ENCODE peak calls at places on chromosomes 5 and 9, in eight cellular contexts. Y is stomach; T is T-cell; V is brain microvascular endothelial cell; F is EL; P is gastrocnemius medialis; G is CD4-positive, alpha-beta T cell; H is stimulated activated CD8-positive, alpha-beta memory T cell treated with anti-CD3 and anti-CD28 coated beads, Interleukin-2, amount 100 ng/mL, for 1 hour. Q is an unnamed sample.

GRCh38 chr5:67493676-67494075 is 297.1 kb upstream of the CD180 start:
- DNase-seq in V (peak; percentile 17), P (peak; percentile 53), T (no peak), G (no peak), H (no peak), Y (peak; percentile 37), F (peak; percentile 21), Q (peak; percentile 44)

GRCh38 chr9:125630436-125630835 is 76.6 kb downstream of the MAPKAP1 start:
- DNase-seq in G (no peak), H (no peak), V (no peak), F (no peak), P (no peak), T (no peak), Y (no peak), Q (no peak)

GRCh38 chr9:84254972-84255371 is 85.6 kb downstream of the SLC28A3 start:
- DNase-seq in G (no peak), H (no peak), P (no peak), F (no peak), T (no peak), V (no peak), Y (peak; percentile 72), Q (no peak)

GRCh38 chr9:10045598-10045997 is 567.2 kb downstream of the PTPRD start:
- DNase-seq in T (no peak), H (no peak), G (no peak), Y (no peak), P (no peak), F (no peak), V (no peak), Q (no peak)

GRCh38 chr9:30713279-30713678 is 1671.2 kb upstream of the ACO1 start:
- DNase-seq in T (no peak), Y (no peak), V (no peak), H (no peak), P (no peak), F (no peak), G (no peak), Q (no peak)

GRCh38 chr9:96618209-96619108 is 1.2 kb downstream of the CDC14B start:
- DNase-seq in G (no peak), P (peak; percentile 63), T (no peak), F (peak; percentile 73), V (peak; percentile 48), H (no peak), Y (peak; percentile 52), Q (peak; percentile 64)

GRCh38 chr5:135140805-135141204 is 106.8 kb upstream of the PITX1 start:
- DNase-seq in F (peak; percentile 79), V (peak; percentile 11), T (no peak), Y (no peak), P (no peak), G (no peak), H (no peak), Q (peak; percentile 29)

GRCh38 chr5:109496112-109496511 is 86.3 kb upstream of the PJA2 start:
- DNase-seq in T (no peak), F (no peak), P (no peak), Y (no peak), V (no peak), G (no peak), H (no peak), Q (no peak)

GRCh38 chr9:38404314-38404713 is 11.8 kb downstream of the ALDH1B1 start:
- DNase-seq in G (no peak), V (no peak), P (no peak), H (no peak), Y (no peak), T (no peak), F (no peak), Q (no peak)

GRCh38 chr9:77673912-77674791 is 26.0 kb upstream of the GNA14 start:
- DNase-seq in V (no peak), P (no peak), T (no peak), G (no peak), F (no peak), Y (no peak), H (no peak), Q (no peak)

GRCh38 chr9:130150779-130151381 is 21.3 kb upstream of the NCS1 start:
- DNase-seq in P (no peak), T (no peak), V (peak; percentile 61), F (peak; percentile 70), Y (no peak), H (no peak), G (no peak), Q (no peak)

GRCh38 chr9:136847065-136847826 is 2.0 kb upstream of the PHPT1 start:
- DNase-seq in T (no peak), P (no peak), H (no peak), F (peak; percentile 66), V (peak; percentile 19), G (no peak), Y (peak; percentile 65), Q (peak; percentile 85)

GRCh38 chr5:97534166-97534565 is 351.1 kb upstream of the RIOK2 start:
- DNase-seq in G (no peak), P (no peak), F (peak; percentile 92), Y (peak; percentile 27), T (no peak), H (no peak), V (peak; percentile 93), Q (peak; percentile 74)

GRCh38 chr5:143400541-143401252 is 2.8 kb downstream of the NR3C1 start:
- DNase-seq in G (no peak), F (no peak), P (no peak), Y (no peak), V (no peak), H (no peak), T (no peak), Q (no peak)

GRCh38 chr9:122190597-122191381 is 31.1 kb downstream of the MORN5 start:
- DNase-seq in Y (peak; percentile 55), T (no peak), F (peak; percentile 60), G (no peak), H (no peak), P (no peak), V (no peak), Q (peak; percentile 27)

GRCh38 chr5:206406-206805 is 11.5 kb downstream of the CCDC127 start:
- DNase-seq in P (no peak), T (no peak), V (no peak), G (no peak), F (peak; percentile 19), H (no peak), Y (no peak), Q (no peak)

GRCh38 chr5:96080557-96080956 is 118.9 kb upstream of the ELL2 start:
- DNase-seq in T (no peak), G (no peak), H (no peak), P (no peak), V (peak; percentile 56), Y (no peak), F (peak; percentile 71), Q (no peak)